ENCODE peak calls at places on chromosomes 16 and 17, in seven cellular contexts. K is left ventricle myocardium inferior, F is fibroblast of lung, S is heart right ventricle, Q is right atrium auricular region, V is transverse colon, C is A549. N is an unnamed sample. For H3K9me3, the result is how much of the 10 kb centered on the place peaks cover.

GRCh38 chr17:17072546-17072945 is 30.3 kb downstream of the MPRIP start:
- DNase-seq in F (no peak), Q (no peak), V (no peak), C (no peak), S (no peak), K (no peak), N (no peak)

GRCh38 chr17:74842599-74843351 is 16.9 kb downstream of the GRIN2C start:
- DNase-seq in S (peak), Q (peak), K (peak), V (peak), F (peak), C (peak), N (peak)

GRCh38 chr16:81810894-81811538 is 31.9 kb downstream of the PLCG2 start:
- DNase-seq in K (no peak), Q (no peak), S (no peak), C (no peak), V (peak), F (no peak), N (no peak)

GRCh38 chr16:73026754-73027654 is 20.9 kb downstream of the ZFHX3 start:
- DNase-seq in S (no peak), V (no peak), K (no peak), F (no peak), Q (no peak), C (no peak), N (no peak)

GRCh38 chr16:79850348-79850747 is 249.8 kb upstream of the MAF start:
- DNase-seq in Q (no peak), V (peak), C (no peak), K (no peak), S (no peak), F (no peak), N (no peak)

GRCh38 chr17:2190014-2190413 is 113.6 kb downstream of the SMG6 start:
- DNase-seq in C (peak), Q (no peak), V (peak), S (no peak), K (no peak), F (no peak), N (no peak)

GRCh38 chr16:6335072-6335471 is 997.6 kb upstream of the RBFOX1 start:
- DNase-seq in K (no peak), F (no peak), Q (no peak), C (peak), S (no peak), V (no peak), N (no peak)

GRCh38 chr16:25633549-25633948 is 58.2 kb upstream of the HS3ST4 start:
- DNase-seq in C (peak), F (no peak), Q (no peak), V (no peak), K (no peak), S (no peak), N (no peak)

GRCh38 chr17:81039854-81040758 is 5.2 kb downstream of the BAIAP2 start:
- DNase-seq in K (no peak), C (peak), S (no peak), V (no peak), F (peak), Q (no peak), N (no peak)

GRCh38 chr17:45857977-45858708 is 13.5 kb downstream of the SPPL2C start:
- DNase-seq in S (no peak), C (no peak), F (peak), K (no peak), V (no peak), Q (no peak), N (no peak)

GRCh38 chr16:4415538-4416199 is 727 bp downstream of the CORO7 start:
- DNase-seq in C (no peak), Q (no peak), K (peak), F (peak), S (peak), V (peak), N (peak)

GRCh38 chr17:28887871-28888471 is 9.6 kb downstream of the FLOT2 start:
- DNase-seq in Q (no peak), S (no peak), V (no peak), F (no peak), C (no peak), K (no peak), N (no peak)

GRCh38 chr17:28889996-28890395 is 7.5 kb downstream of the FLOT2 start:
- DNase-seq in K (no peak), F (no peak), S (no peak), V (no peak), C (no peak), Q (no peak), N (no peak)

GRCh38 chr17:28888832-28889231 is 8.7 kb downstream of the FLOT2 start:
- DNase-seq in V (no peak), S (no peak), Q (no peak), C (no peak), F (no peak), K (no peak), N (no peak)

GRCh38 chr17:28892024-28892423 is 5.5 kb downstream of the FLOT2 start:
- DNase-seq in K (no peak), V (no peak), C (no peak), F (no peak), S (no peak), Q (no peak), N (no peak)

GRCh38 chr17:28891201-28891600 is 6.3 kb downstream of the FLOT2 start:
- DNase-seq in Q (no peak), F (no peak), K (no peak), C (no peak), V (no peak), S (no peak), N (no peak)
- H3K27ac ChIP-seq in Q (no peak), F (no peak), K (peak), C (no peak), V (no peak), S (no peak), N (no peak)

DNA sequence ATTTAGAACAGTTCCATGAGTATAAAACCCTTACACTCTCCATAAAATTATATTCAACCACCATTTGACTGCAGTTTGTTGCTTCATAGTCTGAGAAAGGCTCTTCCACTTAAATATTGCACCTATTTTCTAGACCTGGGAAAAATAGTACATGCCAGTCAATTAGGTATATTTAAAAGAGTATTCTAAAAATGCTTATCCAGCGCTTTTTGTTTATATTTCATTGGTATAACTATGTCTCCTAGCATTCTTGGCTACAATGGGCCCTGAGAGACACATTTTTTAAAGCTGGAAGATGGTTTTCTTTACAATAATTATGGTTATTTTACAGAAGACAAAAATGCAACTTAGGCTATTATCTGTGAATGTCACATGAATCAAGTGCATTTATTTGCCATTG is 439.4 kb downstream of the KCNJ18 start:
- DNase-seq in V (no peak), C (no peak), F (no peak), Q (no peak), K (no peak), S (no peak), N (no peak)
- H3K9me3 ChIP-seq in V (under half), C (under half), F (under half), Q (under half), K (under half), S (under half), N (under half)

GRCh38 chr16:27779719-27780161 is 229.8 kb downstream of the KATNIP start:
- DNase-seq in Q (no peak), S (no peak), K (no peak), C (peak), V (no peak), F (peak), N (no peak)
- TF ChIP-seq CTCF in Q (no peak), S (no peak), K (peak), C (no peak), V (no peak), F (peak), N (no peak)

DNA sequence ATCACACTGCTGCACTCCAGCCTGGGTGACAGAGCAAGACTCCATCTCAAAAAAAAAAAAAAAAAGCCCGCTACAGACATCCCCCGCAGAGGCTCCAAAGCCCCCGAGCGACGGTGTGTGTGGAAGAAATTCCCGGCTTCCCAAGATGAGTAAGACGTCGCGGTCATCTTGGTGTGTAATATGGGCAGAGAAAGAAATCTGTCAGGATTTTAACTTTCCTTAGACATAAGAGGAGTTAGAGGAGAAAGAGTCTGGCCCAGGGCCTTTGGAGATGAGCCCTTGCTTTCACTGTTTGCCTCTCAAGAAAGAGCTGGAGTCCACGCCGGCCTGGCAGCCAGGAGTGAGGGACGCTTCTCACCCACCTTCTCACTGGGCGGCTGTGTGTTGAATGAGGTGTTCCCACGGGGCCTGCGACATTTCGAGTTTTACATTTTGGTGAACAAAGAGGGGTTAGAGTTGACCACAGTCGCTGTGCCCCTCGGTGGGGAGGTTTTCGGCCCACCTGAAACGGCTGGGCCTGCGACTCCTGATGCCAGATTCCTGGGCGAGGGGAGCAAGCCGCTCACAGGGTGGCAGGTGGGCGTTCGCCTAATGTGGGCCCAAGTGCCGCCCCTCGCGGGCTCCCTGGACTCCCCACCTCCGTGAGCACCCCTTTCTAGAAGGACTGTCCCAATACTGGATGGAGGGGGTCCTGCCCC is 17.9 kb downstream of the C1QTNF1 start:
- DNase-seq in S (no peak), Q (no peak), C (no peak), V (no peak), F (no peak), K (no peak), N (no peak)
- H3K27ac ChIP-seq in S (no peak), Q (peak), C (peak), V (no peak), F (no peak), K (no peak), N (no peak)

DNA sequence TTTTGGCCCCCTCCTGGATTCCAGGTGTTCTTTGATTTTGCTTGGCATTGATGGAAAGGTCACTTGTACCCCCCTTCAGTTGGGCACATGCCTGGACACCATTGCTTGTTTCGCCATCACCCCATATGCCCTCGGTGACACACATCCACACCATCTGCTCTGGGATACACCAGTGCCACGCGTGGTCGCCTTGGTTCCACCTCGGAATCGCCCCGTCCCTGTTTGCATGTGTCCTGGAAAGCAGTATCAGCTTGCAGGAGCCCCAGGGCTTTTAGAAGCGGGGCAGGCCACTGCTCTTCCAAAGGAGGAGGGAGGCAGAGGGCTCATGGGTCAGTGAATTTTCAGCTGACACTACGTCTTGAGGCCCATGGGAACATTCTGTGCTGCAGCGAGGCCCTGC is 607.9 kb downstream of the KCNJ18 start:
- DNase-seq in Q (no peak), S (no peak), C (no peak), F (no peak), K (no peak), V (no peak), N (no peak)
- H3K9me3 ChIP-seq in Q (under half), S (under half), C (under half), F (under half), K (under half), V (under half), N (under half)

GRCh38 chr16:378821-379182 is 3.0 kb downstream of the PGAP6 start:
- DNase-seq in V (no peak), K (no peak), C (no peak), S (peak), Q (no peak), F (no peak), N (no peak)

GRCh38 chr16:375212-375611 is 4.9 kb upstream of the MRPL28 start:
- DNase-seq in F (no peak), K (no peak), C (no peak), S (no peak), Q (no peak), V (no peak), N (no peak)

GRCh38 chr16:375927-376816 is 5.6 kb downstream of the PGAP6 start:
- DNase-seq in S (peak), V (no peak), K (no peak), C (no peak), Q (no peak), F (no peak), N (peak)

GRCh38 chr16:377419-377951 is 4.3 kb downstream of the PGAP6 start:
- DNase-seq in S (peak), C (no peak), F (no peak), K (no peak), V (no peak), Q (no peak), N (peak)

DNA sequence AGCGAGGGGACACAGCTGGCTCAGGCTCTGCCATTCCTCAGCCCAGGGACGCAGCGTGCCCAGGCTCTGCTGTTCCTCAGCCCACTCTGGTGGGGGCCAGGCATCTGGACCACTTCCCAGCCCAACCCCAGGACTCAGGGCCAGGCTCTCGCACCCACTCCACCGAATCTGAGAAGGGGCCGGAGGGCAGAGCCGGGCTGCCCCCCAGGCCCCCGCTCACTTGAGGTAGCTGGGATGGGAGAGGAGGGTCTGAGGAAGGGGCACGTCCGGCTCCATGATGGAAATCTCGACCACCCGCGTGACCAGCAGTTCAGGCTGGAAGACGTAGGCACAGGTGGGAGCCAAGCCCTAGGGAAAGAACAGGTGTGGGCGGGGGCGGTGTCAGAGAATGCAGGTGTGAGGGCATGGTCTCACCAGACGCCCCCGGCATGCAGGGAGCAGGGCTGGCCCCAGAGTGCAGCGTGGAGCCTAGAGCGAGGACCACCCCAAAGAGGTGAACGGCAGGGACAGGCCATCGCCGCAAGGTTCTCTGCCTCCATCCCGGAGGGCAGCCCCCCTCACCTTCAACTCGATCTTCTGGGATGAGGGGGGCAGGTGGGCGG is 4.9 kb downstream of the PGAP6 start:
- DNase-seq in V (no peak), Q (no peak), F (no peak), S (peak), C (no peak), K (no peak), N (peak)
- TF ChIP-seq CTCF in V (no peak), Q (no peak), F (no peak), S (no peak), C (no peak), K (no peak), N (no peak)

N was measured in pancreas.